ENCODE peak calls at places on chromosome 22, in eight cellular contexts. N is fibroblast of lung, I is right atrium auricular region, D is body of pancreas, F is GM23338, Q is spleen, S is tibial nerve, G is mammary epithelial cell. T is an unnamed sample.

GRCh38 chr22:37427711-37428635 is 694 bp upstream of the ELFN2 start:
- DNase-seq in F (peak; percentile 50), I (no peak), S (no peak), D (no peak), G (no peak), N (no peak), Q (no peak), T (no peak)

GRCh38 chr22:31646186-31647019 is 15.6 kb downstream of the PISD start:
- DNase-seq in I (no peak), G (peak; percentile 99), N (peak; percentile 99), S (no peak), D (no peak), F (no peak), Q (no peak), T (peak; percentile 99)

GRCh38 chr22:16131918-16132317 is 442.1 kb downstream of the POTEH start:
- DNase-seq in G (no peak), S (no peak), N (no peak), Q (no peak), F (no peak), D (no peak), I (no peak), T (no peak)

GRCh38 chr22:37175414-37176144 is 12.5 kb downstream of the C1QTNF6 start:
- DNase-seq in N (no peak), Q (peak; percentile 63), I (no peak), S (no peak), G (no peak), D (no peak), F (no peak), T (no peak)

GRCh38 chr22:19527861-19528417 is 3.7 kb upstream of the CLDN5 start:
- DNase-seq in I (no peak), N (peak; percentile 44), G (peak; percentile 27), F (no peak), Q (peak; percentile 51), D (no peak), S (no peak), T (no peak)

GRCh38 chr22:20087319-20088262 is 7.5 kb downstream of the DGCR8 start:
- DNase-seq in S (no peak), Q (peak; percentile 54), F (no peak), I (no peak), D (no peak), G (no peak), N (no peak), T (no peak)

GRCh38 chr22:36528336-36528735 is 630 bp downstream of the EIF3D start:
- DNase-seq in N (peak; percentile 21), D (peak; percentile 19), I (no peak), G (no peak), F (no peak), Q (no peak), S (no peak), T (no peak)

GRCh38 chr22:44400763-44401060 is 88.0 kb upstream of the SHISAL1 start:
- DNase-seq in S (no peak), G (no peak), D (no peak), F (no peak), I (no peak), N (peak; percentile 52), Q (no peak), T (no peak)

GRCh38 chr22:44615602-44616180 is 86.3 kb upstream of the PRR5 start:
- DNase-seq in S (no peak), G (no peak), I (no peak), Q (no peak), D (no peak), N (no peak), F (no peak), T (no peak)

GRCh38 chr22:35446365-35446764 is 46.4 kb downstream of the MCM5 start:
- DNase-seq in G (peak; percentile 91), F (no peak), Q (no peak), N (peak; percentile 97), S (no peak), D (no peak), I (no peak), T (peak; percentile 77)

GRCh38 chr22:46250783-46251125 is 661 bp upstream of the CDPF1 start:
- DNase-seq in D (no peak), I (no peak), S (no peak), G (no peak), Q (no peak), F (peak; percentile 58), N (no peak), T (no peak)

GRCh38 chr22:17627961-17628303 is 617 bp downstream of the ATP6V1E1 start:
- DNase-seq in F (peak; percentile 8), G (no peak), D (no peak), N (no peak), S (no peak), Q (peak; percentile 77), I (no peak), T (no peak)
- H3K4me1 ChIP-seq in F (no peaks in the 10 kb centered on the region), G (peaks cover 18% of the 10 kb centered on the region), D (peaks cover 26% of the 10 kb centered on the region), N (no peaks in the 10 kb centered on the region), S (peaks cover 26% of the 10 kb centered on the region), Q (peaks cover 56% of the 10 kb centered on the region), I (no peaks in the 10 kb centered on the region), T (peaks cover 11% of the 10 kb centered on the region)

GRCh38 chr22:39558254-39558727 is 12.3 kb upstream of the CACNA1I start:
- DNase-seq in S (no peak), I (no peak), Q (no peak), F (peak; percentile 40), D (no peak), G (no peak), N (no peak), T (no peak)

GRCh38 chr22:39560127-39560526 is 10.4 kb upstream of the CACNA1I start:
- DNase-seq in S (no peak), I (no peak), F (no peak), D (no peak), Q (no peak), G (no peak), N (no peak), T (no peak)

GRCh38 chr22:39558950-39559349 is 11.6 kb upstream of the CACNA1I start:
- DNase-seq in Q (no peak), N (no peak), D (no peak), G (no peak), I (no peak), S (no peak), F (no peak), T (no peak)

GRCh38 chr22:39556970-39557811 is 13.4 kb upstream of the CACNA1I start:
- DNase-seq in Q (no peak), I (no peak), N (peak; percentile 14), G (no peak), D (no peak), S (no peak), F (peak; percentile 57), T (no peak)

DNA sequence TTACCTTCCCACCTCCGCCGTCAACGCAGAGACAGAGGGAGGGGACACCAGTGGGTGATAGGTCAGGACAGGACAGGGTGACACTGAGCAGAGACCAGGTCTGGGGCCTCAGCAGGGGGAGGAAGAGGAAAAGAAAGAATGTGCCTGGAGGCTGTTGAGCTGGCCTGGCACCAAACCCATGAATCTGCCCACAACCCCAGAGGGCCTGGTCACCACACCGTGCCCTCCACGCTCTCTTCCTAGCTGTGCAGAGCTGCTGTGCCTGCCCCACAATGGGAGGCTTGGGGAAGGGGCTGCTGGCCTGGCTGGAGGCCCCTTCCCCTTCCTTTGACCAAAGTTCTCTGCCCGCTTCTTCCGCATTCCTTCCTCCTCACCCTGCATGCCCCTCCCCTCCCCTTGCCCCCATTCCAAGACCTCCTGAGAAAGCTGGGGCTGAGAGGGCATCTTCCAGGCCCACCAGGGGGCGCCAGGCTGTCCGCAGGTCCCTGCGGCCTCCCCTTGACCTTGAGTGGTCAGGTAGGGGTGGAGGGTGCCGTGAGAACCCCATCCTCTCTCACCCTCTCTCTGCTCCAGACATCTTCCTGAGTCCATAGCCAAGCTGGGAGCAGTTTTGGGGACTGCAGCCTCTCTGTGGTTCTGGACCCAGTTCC is 11.0 kb upstream of the CACNA1I start:
- DNase-seq in Q (no peak), G (no peak), S (no peak), N (no peak), D (no peak), F (peak; percentile 89), I (no peak), T (no peak)
- H3K27me3 ChIP-seq in Q (peaks cover 59% of the 10 kb centered on the region), G (peaks cover 12% of the 10 kb centered on the region), S (no peaks in the 10 kb centered on the region), N (peaks cover 38% of the 10 kb centered on the region), D (peaks cover 15% of the 10 kb centered on the region), F (peaks cover 46% of the 10 kb centered on the region), I (peaks cover 8% of the 10 kb centered on the region), T (peaks cover 61% of the 10 kb centered on the region)

GRCh38 chr22:47631571-47632102 is 869.2 kb downstream of the TBC1D22A start:
- DNase-seq in S (no peak), G (no peak), D (no peak), Q (no peak), I (no peak), N (no peak), F (no peak), T (peak; percentile 68)
- H3K27ac ChIP-seq in S (no peak overlapping the region), G (no peak overlapping the region), D (no peak overlapping the region), Q (no peak overlapping the region), I (no peak overlapping the region), N (no peak overlapping the region), F (no peak overlapping the region), T (no peak overlapping the region)

DNA sequence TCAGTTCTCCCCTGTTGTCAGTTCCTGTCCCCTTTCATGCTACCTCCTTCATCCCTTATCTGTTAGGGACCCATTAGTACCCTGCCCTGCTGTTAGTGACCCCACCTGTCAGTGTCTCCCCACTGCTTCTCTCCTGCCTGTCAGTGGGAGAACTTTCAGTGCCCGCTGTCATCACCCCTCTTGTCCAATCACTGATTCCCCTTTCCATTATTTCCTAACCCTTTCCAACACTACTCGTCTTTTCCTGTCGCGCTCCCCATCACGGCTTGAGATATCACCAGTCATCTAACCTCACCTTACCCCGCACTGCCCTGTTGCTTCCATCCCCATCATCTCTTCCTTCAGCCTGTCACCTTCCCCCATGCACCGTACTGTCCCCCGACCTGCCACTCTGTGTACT is 4.0 kb downstream of the PPP6R2 start:
- DNase-seq in G (no peak), F (no peak), I (no peak), N (no peak), S (no peak), D (no peak), Q (no peak), T (no peak)
- H3K4me1 ChIP-seq in G (peaks cover 7% of the 10 kb centered on the region), F (no peaks in the 10 kb centered on the region), I (no peaks in the 10 kb centered on the region), N (no peaks in the 10 kb centered on the region), S (peaks cover 5% of the 10 kb centered on the region), D (peaks cover 16% of the 10 kb centered on the region), Q (peaks cover 29% of the 10 kb centered on the region), T (no peaks in the 10 kb centered on the region)

DNA sequence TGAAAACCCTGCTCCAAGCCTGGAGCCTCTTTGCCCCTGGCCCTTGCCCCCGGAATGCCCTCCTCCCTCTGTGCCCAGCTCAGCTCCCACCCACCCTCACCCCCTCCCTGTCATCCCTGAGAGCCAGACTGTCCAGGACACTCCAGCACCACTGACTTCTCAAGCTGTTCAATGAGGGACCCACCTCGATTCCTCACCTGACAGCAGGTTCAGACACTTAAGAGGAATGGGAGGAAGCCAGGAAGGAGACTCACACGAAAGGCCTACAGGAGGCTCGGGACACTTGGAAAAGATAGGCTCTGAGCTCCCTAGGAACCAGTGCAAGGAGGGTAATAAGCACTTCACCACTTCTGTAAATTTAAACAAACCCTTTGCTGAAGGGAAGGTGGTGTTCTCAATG is 35.8 kb downstream of the IGLL5 start:
- DNase-seq in I (no peak), S (no peak), F (no peak), Q (no peak), N (no peak), D (no peak), G (no peak), T (no peak)
- H3K27me3 ChIP-seq in I (no peaks in the 10 kb centered on the region), S (no peaks in the 10 kb centered on the region), F (peaks cover 59% of the 10 kb centered on the region), Q (no peaks in the 10 kb centered on the region), N (no peaks in the 10 kb centered on the region), D (no peaks in the 10 kb centered on the region), G (no peaks in the 10 kb centered on the region), T (no peaks in the 10 kb centered on the region)